ENCODE peak calls at places on chromosomes 4 and X, in eight cellular contexts. P is upper lobe of left lung, G is ascending aorta, H is lung, X is heart left ventricle, O is thyroid gland, C is A549, U is coronary artery. K is an unnamed sample.

GRCh38 chr4:159150838-159151390 is 48.0 kb downstream of the RAPGEF2 start:
- DNase-seq in P (no peak), G (no peak), H (no peak), X (no peak), O (no peak), C (no peak), U (no peak), K (no peak)

GRCh38 chr4:132384709-132385108 is 764.4 kb upstream of the PCDH10 start:
- DNase-seq in P (no peak), G (no peak), H (no peak), X (no peak), O (no peak), C (no peak), U (no peak), K (no peak)

GRCh38 chr4:1209821-1210220 is 37.4 kb upstream of the SPON2 start:
- DNase-seq in P (peak), G (no peak), H (peak), X (peak), O (no peak), C (no peak), U (peak), K (no peak)

GRCh38 chr4:116501954-116502353 is 583.4 kb downstream of the TRAM1L1 start:
- DNase-seq in P (no peak), G (no peak), H (no peak), X (no peak), O (no peak), C (no peak), U (no peak), K (no peak)

GRCh38 chr4:152935661-152936445 is at the start of gene FHDC1:
- DNase-seq in P (peak), G (no peak), H (peak), X (peak), O (peak), C (peak), U (no peak), K (no peak)

GRCh38 chr4:146235654-146236570 is 21.6 kb downstream of the REELD1 start:
- DNase-seq in P (peak), G (no peak), H (peak), X (no peak), O (no peak), C (no peak), U (no peak), K (no peak)

GRCh38 chrX:20029728-20030127 is 38.9 kb upstream of the BCLAF3 start:
- DNase-seq in P (no peak), G (no peak), H (no peak), X (no peak), O (peak), C (peak), U (no peak), K (no peak)

GRCh38 chrX:116873678-116874077 is 410.9 kb upstream of the CT83 start:
- DNase-seq in P (no peak), G (no peak), H (no peak), X (no peak), O (no peak), C (peak), U (no peak), K (no peak)

GRCh38 chrX:39377171-39377570 is 575.9 kb downstream of the MID1IP1 start:
- DNase-seq in P (no peak), G (no peak), H (no peak), X (no peak), O (no peak), C (no peak), U (no peak), K (no peak)

GRCh38 chr4:159765402-159765801 is 662.5 kb downstream of the RAPGEF2 start:
- DNase-seq in P (no peak), G (no peak), H (no peak), X (no peak), O (no peak), C (no peak), U (no peak), K (no peak)

GRCh38 chr4:96352051-96352517 is 512.2 kb downstream of the PDHA2 start:
- DNase-seq in P (no peak), G (no peak), H (no peak), X (no peak), O (peak), C (peak), U (no peak), K (no peak)

DNA sequence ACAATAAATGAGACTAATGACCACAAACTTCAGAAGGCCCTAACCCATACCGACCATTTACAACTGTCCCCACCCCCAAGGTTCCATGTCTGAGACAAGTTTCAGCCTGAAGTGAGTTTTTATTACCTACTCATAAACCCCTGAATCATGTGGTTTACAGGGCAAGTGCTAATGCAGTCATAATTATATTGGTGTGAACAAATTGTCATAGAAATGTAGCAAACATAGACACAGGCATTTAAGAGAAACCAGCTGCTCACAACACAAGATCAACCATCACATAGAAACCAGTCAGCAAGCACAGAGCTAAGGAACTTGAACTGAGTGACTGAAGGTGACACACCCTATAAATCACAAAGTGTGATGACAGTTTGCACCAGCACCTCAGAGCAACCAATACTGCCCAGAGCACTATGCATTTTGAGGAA is 173.8 kb upstream of the MID1 start:
- DNase-seq in P (no peak), G (no peak), H (no peak), X (no peak), O (no peak), C (no peak), U (no peak), K (no peak)
- H3K27ac ChIP-seq in P (no peak), G (no peak), H (no peak), X (no peak), O (no peak), C (no peak), U (no peak), K (no peak)

DNA sequence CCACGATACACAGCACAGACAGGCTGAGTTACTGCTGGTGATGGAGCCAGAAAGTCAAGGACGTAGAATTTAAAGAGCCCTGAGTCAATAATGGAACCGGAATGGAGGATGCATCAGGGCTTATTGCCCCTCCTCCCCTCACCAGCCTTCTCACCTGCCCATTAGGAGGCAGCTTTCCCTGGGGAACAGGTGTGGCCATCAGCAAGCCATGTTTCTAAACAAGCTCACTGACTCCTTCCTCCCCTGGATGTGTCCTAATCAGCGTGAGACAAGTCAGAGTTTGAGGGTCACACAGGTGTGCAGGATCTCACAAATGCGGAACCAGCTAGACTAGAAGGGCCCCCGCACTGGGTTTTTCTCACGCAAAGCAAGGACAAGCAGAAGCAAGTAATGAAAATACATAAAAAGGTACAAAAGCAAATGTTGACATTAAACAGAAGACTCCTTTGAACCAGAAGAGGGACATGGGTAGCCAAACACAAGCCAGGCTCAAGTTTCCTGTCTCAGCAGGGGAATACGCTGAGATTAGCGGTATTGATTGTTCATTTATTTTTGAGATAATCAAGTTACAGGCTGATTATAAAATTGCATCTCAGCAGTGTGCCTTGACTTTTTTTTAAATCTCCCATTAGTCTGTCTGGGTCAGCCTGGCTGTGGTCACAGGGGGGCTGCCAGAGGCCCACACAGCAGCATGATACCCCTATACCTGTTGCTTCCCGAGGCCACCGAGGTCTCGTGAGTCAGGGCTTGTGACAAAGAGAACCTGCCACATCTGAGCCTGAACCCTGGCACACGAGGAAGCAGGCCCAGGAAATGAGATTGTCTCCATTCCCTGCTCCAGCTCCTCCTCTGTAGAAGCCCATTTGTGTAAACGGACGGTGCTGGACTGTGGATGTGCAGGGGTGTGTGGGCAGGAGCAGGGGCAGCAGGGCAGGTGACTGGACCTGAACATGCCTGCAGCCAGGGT is 37.4 kb downstream of the CCKAR start:
- DNase-seq in P (peak), G (no peak), H (no peak), X (no peak), O (no peak), C (no peak), U (no peak), K (no peak)
- TF ChIP-seq CTCF in P (no peak), G (no peak), H (no peak), X (no peak), O (no peak), C (no peak), U (no peak), K (no peak)

GRCh38 chr4:124958812-124959211 is 246.3 kb upstream of the ANKRD50 start:
- DNase-seq in P (no peak), G (no peak), H (no peak), X (no peak), O (no peak), C (no peak), U (no peak), K (no peak)
- H3K4me3 ChIP-seq in P (no peak), G (no peak), H (no peak), X (no peak), O (no peak), C (no peak), U (no peak), K (no peak)

GRCh38 chrX:68828740-68829593 is at the start of gene EFNB1:
- DNase-seq in P (peak), G (peak), H (peak), X (peak), O (peak), C (peak), U (peak), K (peak)
- H3K27ac ChIP-seq in P (peak), G (peak), H (peak), X (peak), O (peak), C (peak), U (peak), K (peak)

GRCh38 chr4:3787489-3788365 is 21.5 kb downstream of the ADRA2C start:
- DNase-seq in P (no peak), G (no peak), H (no peak), X (no peak), O (no peak), C (no peak), U (no peak), K (no peak)

GRCh38 chr4:3788366-3788660 is 22.1 kb downstream of the ADRA2C start:
- DNase-seq in P (no peak), G (no peak), H (no peak), X (no peak), O (no peak), C (no peak), U (no peak), K (no peak)

GRCh38 chr4:3785292-3785565 is 19.0 kb downstream of the ADRA2C start:
- DNase-seq in P (no peak), G (no peak), H (no peak), X (no peak), O (no peak), C (no peak), U (no peak), K (no peak)

GRCh38 chr4:3784469-3785291 is 18.5 kb downstream of the ADRA2C start:
- DNase-seq in P (no peak), G (no peak), H (no peak), X (no peak), O (no peak), C (no peak), U (no peak), K (no peak)

GRCh38 chr4:3786196-3786869 is 20.1 kb downstream of the ADRA2C start:
- DNase-seq in P (no peak), G (no peak), H (no peak), X (no peak), O (peak), C (peak), U (no peak), K (no peak)
- TF ChIP-seq CTCF in P (no peak), G (peak), H (no peak), X (no peak), O (no peak), C (no peak), U (no peak), K (no peak)

DNA sequence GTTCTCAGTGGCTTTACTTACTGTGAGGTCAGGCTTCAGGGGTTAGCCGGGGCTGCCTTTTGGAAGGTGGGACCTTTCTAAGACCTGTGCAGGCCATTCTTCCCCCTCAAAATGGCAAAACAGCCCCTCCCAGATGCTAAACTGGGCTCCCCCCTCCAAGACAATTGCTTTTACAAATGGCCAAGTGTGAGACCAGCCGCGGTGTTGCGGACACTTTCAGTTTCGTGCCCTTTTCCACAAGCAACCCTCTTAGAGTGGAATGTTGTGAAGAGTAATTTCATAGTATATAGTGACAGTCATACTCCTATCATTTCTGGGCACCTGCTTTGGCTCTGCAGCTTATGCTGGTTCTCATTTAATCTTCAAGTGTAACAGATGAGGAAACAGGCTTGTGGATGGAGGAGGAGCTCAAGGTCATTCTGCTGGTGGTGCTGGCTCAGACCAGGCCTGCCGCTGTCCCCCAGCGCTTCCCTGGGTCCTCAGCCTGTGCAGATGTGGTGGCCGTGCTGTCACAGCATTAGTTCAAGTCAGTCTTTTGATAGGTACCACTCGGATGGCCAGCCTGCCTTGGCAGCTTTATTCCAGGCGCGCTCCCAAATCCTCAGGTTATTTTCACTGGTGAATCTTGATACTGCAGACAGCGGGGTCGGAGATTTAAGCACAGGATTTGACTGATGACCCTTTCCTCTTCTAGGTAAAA is 55.0 kb upstream of the TADA2B start:
- DNase-seq in P (no peak), G (no peak), H (no peak), X (no peak), O (no peak), C (no peak), U (no peak), K (no peak)
- H3K4me3 ChIP-seq in P (peak), G (peak), H (peak), X (peak), O (no peak), C (peak), U (peak), K (peak)

GRCh38 chr4:40923326-40924095 is 173.8 kb downstream of the NSUN7 start:
- DNase-seq in P (no peak), G (no peak), H (no peak), X (no peak), O (peak), C (no peak), U (no peak), K (no peak)
- H3K27ac ChIP-seq in P (no peak), G (peak), H (no peak), X (no peak), O (peak), C (no peak), U (peak), K (no peak)

GRCh38 chr4:164012396-164013027 is 518.0 kb downstream of the TMA16 start:
- DNase-seq in P (no peak), G (no peak), H (no peak), X (no peak), O (no peak), C (peak), U (no peak), K (peak)
- TF ChIP-seq CTCF in P (no peak), G (no peak), H (no peak), X (no peak), O (peak), C (no peak), U (no peak), K (no peak)

GRCh38 chr4:176781739-176782100 is 11.0 kb downstream of the VEGFC start:
- DNase-seq in P (no peak), G (no peak), H (no peak), X (no peak), O (no peak), C (no peak), U (no peak), K (no peak)

GRCh38 chr4:176784816-176785215 is 7.9 kb downstream of the VEGFC start:
- DNase-seq in P (no peak), G (no peak), H (no peak), X (no peak), O (no peak), C (no peak), U (no peak), K (no peak)

GRCh38 chr4:176780995-176781738 is 11.6 kb downstream of the VEGFC start:
- DNase-seq in P (no peak), G (no peak), H (no peak), X (no peak), O (no peak), C (peak), U (no peak), K (no peak)

GRCh38 chr4:176782794-176783193 is 9.9 kb downstream of the VEGFC start:
- DNase-seq in P (no peak), G (no peak), H (no peak), X (no peak), O (peak), C (no peak), U (no peak), K (no peak)

GRCh38 chr4:176782191-176782590 is 10.5 kb downstream of the VEGFC start:
- DNase-seq in P (no peak), G (no peak), H (no peak), X (no peak), O (peak), C (no peak), U (no peak), K (no peak)
- H3K4me3 ChIP-seq in P (no peak), G (no peak), H (no peak), X (peak), O (no peak), C (no peak), U (no peak), K (no peak)